ENCODE peak calls at places on chromosomes 11 and 22, in nine cellular contexts. D is activated CD8-positive, alpha-beta memory T cell treated with anti-CD3 and anti-CD28 coated beads for 24 hours; G is stimulated activated CD4-positive, alpha-beta T cell treated with anti-CD3 and anti-CD28 coated beads, Interleukin-12 subunit alpha, Interleukin-12 subunit beta, amount 100 ng/mL, for 24 hours; O is EL; R is GM13977; E is CD8-positive, alpha-beta memory T cell; P is ELF-1; N is brain microvascular endothelial cell; T is effector CD4-positive, alpha-beta T cell. X is an unnamed sample.

GRCh38 chr22:29702025-29702930 is 17.5 kb upstream of the CABP7 start:
- DNase-seq in D (no peak), G (no peak), O (peak), R (no peak), E (no peak), P (no peak), N (no peak), T (no peak), X (no peak)

GRCh38 chr11:61609000-61609969 is 28.4 kb upstream of the SYT7 start:
- DNase-seq in D (no peak), G (no peak), O (no peak), R (no peak), E (no peak), P (no peak), N (no peak), T (no peak), X (no peak)

GRCh38 chr11:8070417-8071101 is 10.5 kb upstream of the TUB start:
- DNase-seq in D (no peak), G (no peak), O (peak), R (peak), E (peak), P (no peak), N (peak), T (no peak), X (peak)

GRCh38 chr11:75663808-75664207 is 5.0 kb downstream of the MAP6 start:
- DNase-seq in D (no peak), G (no peak), O (no peak), R (no peak), E (no peak), P (no peak), N (no peak), T (no peak), X (no peak)

GRCh38 chr11:64741393-64742086 is 2.4 kb downstream of the RASGRP2 start:
- DNase-seq in D (no peak), G (no peak), O (no peak), R (no peak), E (no peak), P (no peak), N (no peak), T (no peak), X (no peak)

GRCh38 chr22:36853407-36854099 is 7.3 kb upstream of the NCF4 start:
- DNase-seq in D (peak), G (peak), O (peak), R (peak), E (peak), P (peak), N (peak), T (peak), X (peak)

GRCh38 chr11:84465040-84465439 is 1162.1 kb downstream of the DLG2 start:
- DNase-seq in D (no peak), G (no peak), O (no peak), R (no peak), E (no peak), P (no peak), N (no peak), T (no peak), X (peak)

GRCh38 chr22:44359496-44360110 is 46.9 kb upstream of the SHISAL1 start:
- DNase-seq in D (no peak), G (no peak), O (no peak), R (no peak), E (peak), P (no peak), N (no peak), T (no peak), X (no peak)

GRCh38 chr11:94330789-94331188 is 26.4 kb downstream of the IZUMO1R start:
- DNase-seq in D (no peak), G (no peak), O (peak), R (no peak), E (no peak), P (no peak), N (no peak), T (no peak), X (peak)

GRCh38 chr11:64165482-64165841 is 451 bp downstream of the MACROD1 start:
- DNase-seq in D (no peak), G (no peak), O (peak), R (no peak), E (no peak), P (no peak), N (no peak), T (no peak), X (peak)

GRCh38 chr11:113553905-113554304 is 78.7 kb upstream of the DRD2 start:
- DNase-seq in D (no peak), G (no peak), O (no peak), R (no peak), E (no peak), P (no peak), N (no peak), T (no peak), X (no peak)

GRCh38 chr11:118620529-118621070 is 13.2 kb downstream of the PHLDB1 start:
- DNase-seq in D (no peak), G (no peak), O (peak), R (no peak), E (no peak), P (no peak), N (no peak), T (no peak), X (no peak)

GRCh38 chr22:17888439-17888838 is 114.2 kb upstream of the BID start:
- DNase-seq in D (no peak), G (no peak), O (no peak), R (no peak), E (no peak), P (no peak), N (no peak), T (no peak), X (no peak)

GRCh38 chr22:19151329-19152191 is 1.5 kb upstream of the GSC2 start:
- DNase-seq in D (no peak), G (no peak), O (no peak), R (no peak), E (no peak), P (no peak), N (no peak), T (no peak), X (no peak)

GRCh38 chr11:75147191-75147874 is 3.6 kb upstream of the SLCO2B1 start:
- DNase-seq in D (no peak), G (no peak), O (no peak), R (no peak), E (no peak), P (peak), N (no peak), T (no peak), X (no peak)

GRCh38 chr11:13831707-13832106 is 130.8 kb upstream of the SPON1 start:
- DNase-seq in D (no peak), G (no peak), O (no peak), R (no peak), E (no peak), P (no peak), N (no peak), T (no peak), X (no peak)

GRCh38 chr11:48001438-48002021 is 21.2 kb downstream of the PTPRJ start:
- DNase-seq in D (peak), G (peak), O (peak), R (no peak), E (peak), P (no peak), N (peak), T (peak), X (peak)

X was measured in astrocyte of the hippocampus.